ENCODE peak calls at places on chromosome 7, in seven cellular contexts. P is SK-N-SH treated with all-trans-retinoic acid at 6 μM for 48 hours; I is activated naive CD4-positive, alpha-beta T cell treated with anti-CD3 and anti-CD28 coated beads, Interleukin-2, amount 50 U/mL, for 72 hours; U is Right ventricle myocardium inferior; K is naive thymus-derived CD8-positive, alpha-beta T cell; A is lung; E is left cardiac atrium. L is an unnamed sample.

GRCh38 chr7:151058766-151059361 is 525 bp upstream of the SLC4A2 start:
- ATAC-seq in P (no peak), I (no peak), U (no peak), K (no peak), A (no peak), E (no peak), L (no peak)

GRCh38 chr7:117672433-117672832 is 192.6 kb downstream of the CFTR start:
- ATAC-seq in P (no peak), I (no peak), U (no peak), K (no peak), A (no peak), E (no peak), L (no peak)

GRCh38 chr7:149690688-149691446 is 82.5 kb downstream of the ZNF467 start:
- ATAC-seq in P (peak), I (peak), U (peak), K (no peak), A (peak), E (peak), L (no peak)

GRCh38 chr7:98771519-98772241 is 98.1 kb downstream of the TMEM130 start:
- ATAC-seq in P (no peak), I (no peak), U (peak), K (no peak), A (no peak), E (peak), L (no peak)

GRCh38 chr7:130990178-130990832 is 256.3 kb upstream of the KLF14 start:
- ATAC-seq in P (no peak), I (peak), U (no peak), K (peak), A (peak), E (no peak), L (peak)

GRCh38 chr7:69773535-69774225 is 175.4 kb downstream of the AUTS2 start:
- ATAC-seq in P (no peak), I (no peak), U (no peak), K (no peak), A (no peak), E (peak), L (no peak)

GRCh38 chr7:66419210-66419609 is 209.5 kb upstream of the KCTD7 start:
- ATAC-seq in P (no peak), I (no peak), U (no peak), K (no peak), A (no peak), E (no peak), L (no peak)

GRCh38 chr7:117605712-117606111 is 125.9 kb downstream of the CFTR start:
- ATAC-seq in P (no peak), I (no peak), U (no peak), K (no peak), A (no peak), E (no peak), L (no peak)

GRCh38 chr7:156131881-156132280 is 319.6 kb upstream of the SHH start:
- ATAC-seq in P (no peak), I (no peak), U (no peak), K (no peak), A (no peak), E (no peak), L (no peak)

GRCh38 chr7:936131-937054 is 18.1 kb downstream of the ADAP1 start:
- ATAC-seq in P (peak), I (peak), U (no peak), K (peak), A (no peak), E (no peak), L (peak)